ENCODE peak calls at places on chromosomes 11 and 22, in seven cellular contexts. K is fibroblast of the conjunctiva; A is T-cell; I is stimulated activated CD8-positive, alpha-beta memory T cell treated with anti-CD3 and anti-CD28 coated beads, Interleukin-7, amount 100 ng/mL, for 24 hours; P is ureter; N is fibroblast of pulmonary artery; U is T-helper 2 cell. B is an unnamed sample.

GRCh38 chr11:72239296-72239848 is 4.6 kb downstream of the PHOX2A start:
- DNase-seq in K (no peak), A (no peak), I (no peak), P (peak), N (peak), U (no peak), B (no peak)

GRCh38 chr11:80702264-80702663 is 1261.4 kb upstream of the TENM4 start:
- DNase-seq in K (no peak), A (no peak), I (no peak), P (no peak), N (no peak), U (no peak), B (no peak)

GRCh38 chr22:46514592-46515207 is 22.7 kb downstream of the CELSR1 start:
- DNase-seq in K (no peak), A (no peak), I (no peak), P (no peak), N (peak), U (no peak), B (no peak)

GRCh38 chr22:35620624-35621245 is 3.6 kb upstream of the MB start:
- DNase-seq in K (no peak), A (no peak), I (no peak), P (no peak), N (peak), U (no peak), B (no peak)

GRCh38 chr11:35554491-35555237 is 29.2 kb upstream of the PAMR1 start:
- DNase-seq in K (no peak), A (no peak), I (no peak), P (no peak), N (peak), U (no peak), B (no peak)

GRCh38 chr11:82890941-82891340 is 9.3 kb downstream of the PRCP start:
- DNase-seq in K (no peak), A (no peak), I (no peak), P (no peak), N (no peak), U (no peak), B (no peak)

GRCh38 chr11:17892409-17892808 is 120.4 kb downstream of the SERGEF start:
- DNase-seq in K (no peak), A (no peak), I (no peak), P (no peak), N (no peak), U (no peak), B (no peak)

GRCh38 chr22:42949159-42949558 is 65.8 kb downstream of the PACSIN2 start:
- DNase-seq in K (no peak), A (no peak), I (no peak), P (no peak), N (peak), U (no peak), B (no peak)

GRCh38 chr11:43810929-43811596 is 69.6 kb upstream of the ALKBH3 start:
- DNase-seq in K (no peak), A (no peak), I (no peak), P (no peak), N (peak), U (no peak), B (no peak)